ENCODE peak calls at places on chromosomes 16 and 17, in four cellular contexts. One of them, this sample, is unnamed.

GRCh38 chr16:9820481-9821246 is 361.6 kb downstream of the GRIN2A start:
- DNase-seq in HCT116: no peak
- DNase-seq in K562: no peak
- DNase-seq in SK-N-SH: no peak
- DNase-seq in this sample: no peak

GRCh38 chr17:66511125-66511524 is 208.7 kb downstream of the PRKCA start:
- DNase-seq in HCT116: no peak
- DNase-seq in K562: no peak
- DNase-seq in SK-N-SH: no peak
- DNase-seq in this sample: no peak

GRCh38 chr17:38748329-38749221 is at the start of gene PCGF2:
- DNase-seq in K562: peak
- DNase-seq in SK-N-SH: peak
- DNase-seq in HCT116: peak
- DNase-seq in this sample: peak

GRCh38 chr17:17151962-17152361 is 54.2 kb downstream of the PLD6 start:
- DNase-seq in HCT116: no peak
- DNase-seq in SK-N-SH: no peak
- DNase-seq in K562: no peak
- DNase-seq in this sample: no peak

GRCh38 chr17:31581491-31581890 is 190.0 kb downstream of the RAB11FIP4 start:
- DNase-seq in HCT116: no peak
- DNase-seq in K562: no peak
- DNase-seq in SK-N-SH: no peak
- DNase-seq in this sample: no peak

GRCh38 chr17:32697728-32698625 is 178.9 kb downstream of the MYO1D start:
- DNase-seq in K562: no peak
- DNase-seq in SK-N-SH: no peak
- DNase-seq in HCT116: no peak
- DNase-seq in this sample: peak

GRCh38 chr17:78557598-78558039 is 19.6 kb downstream of the DNAH17 start:
- DNase-seq in SK-N-SH: peak
- DNase-seq in HCT116: no peak
- DNase-seq in K562: no peak
- DNase-seq in this sample: no peak

GRCh38 chr16:57607676-57608461 is 20.6 kb upstream of the ADGRG1 start:
- DNase-seq in K562: no peak
- DNase-seq in SK-N-SH: no peak
- DNase-seq in HCT116: no peak
- DNase-seq in this sample: no peak

GRCh38 chr16:3492356-3492755 is 2.9 kb downstream of the C16orf90 start:
- DNase-seq in K562: no peak
- DNase-seq in SK-N-SH: no peak
- DNase-seq in HCT116: no peak
- DNase-seq in this sample: no peak

GRCh38 chr17:79699386-79700036 is 31.2 kb upstream of the ENPP7 start:
- DNase-seq in SK-N-SH: no peak
- DNase-seq in HCT116: peak
- DNase-seq in K562: peak
- DNase-seq in this sample: no peak

GRCh38 chr17:31195305-31195704 is 100.5 kb downstream of the NF1 start:
- DNase-seq in K562: no peak
- DNase-seq in SK-N-SH: no peak
- DNase-seq in HCT116: no peak
- DNase-seq in this sample: no peak

GRCh38 chr17:15934866-15935265 is 10.1 kb upstream of the ADORA2B start:
- DNase-seq in K562: no peak
- DNase-seq in SK-N-SH: no peak
- DNase-seq in HCT116: no peak
- DNase-seq in this sample: no peak

GRCh38 chr17:61848247-61848646 is 15.1 kb downstream of the BRIP1 start:
- DNase-seq in K562: no peak
- DNase-seq in SK-N-SH: no peak
- DNase-seq in HCT116: no peak
- DNase-seq in this sample: no peak

GRCh38 chr16:78800535-78800934 is 701.1 kb downstream of the WWOX start:
- DNase-seq in SK-N-SH: no peak
- DNase-seq in HCT116: no peak
- DNase-seq in K562: no peak
- DNase-seq in this sample: no peak

GRCh38 chr16:56600398-56600999 is 7.9 kb upstream of the MT2A start:
- DNase-seq in HCT116: peak
- DNase-seq in K562: peak
- DNase-seq in SK-N-SH: peak
- DNase-seq in this sample: peak

GRCh38 chr16:48441863-48442279 is 56.7 kb upstream of the SIAH1 start:
- DNase-seq in HCT116: no peak
- DNase-seq in SK-N-SH: no peak
- DNase-seq in K562: no peak
- DNase-seq in this sample: peak
- TF ChIP-seq ELF1 in HCT116: no peak
- TF ChIP-seq ELF1 in SK-N-SH: no peak
- TF ChIP-seq ELF1 in K562: no peak
- TF ChIP-seq ELF1 in this sample: no peak

GRCh38 chr17:13600475-13601316 is 1.0 kb downstream of the HS3ST3A1 start:
- DNase-seq in HCT116: no peak
- DNase-seq in K562: peak
- DNase-seq in SK-N-SH: peak
- DNase-seq in this sample: no peak

GRCh38 chr17:13601776-13602551 is at the start of gene HS3ST3A1:
- DNase-seq in SK-N-SH: peak
- DNase-seq in HCT116: no peak
- DNase-seq in K562: peak
- DNase-seq in this sample: no peak

GRCh38 chr17:13599168-13599577 is 2.6 kb downstream of the HS3ST3A1 start:
- DNase-seq in K562: no peak
- DNase-seq in SK-N-SH: no peak
- DNase-seq in HCT116: no peak
- DNase-seq in this sample: no peak

GRCh38 chr17:13599808-13600398 is 1.8 kb downstream of the HS3ST3A1 start:
- DNase-seq in K562: no peak
- DNase-seq in SK-N-SH: no peak
- DNase-seq in HCT116: no peak
- DNase-seq in this sample: no peak

DNA sequence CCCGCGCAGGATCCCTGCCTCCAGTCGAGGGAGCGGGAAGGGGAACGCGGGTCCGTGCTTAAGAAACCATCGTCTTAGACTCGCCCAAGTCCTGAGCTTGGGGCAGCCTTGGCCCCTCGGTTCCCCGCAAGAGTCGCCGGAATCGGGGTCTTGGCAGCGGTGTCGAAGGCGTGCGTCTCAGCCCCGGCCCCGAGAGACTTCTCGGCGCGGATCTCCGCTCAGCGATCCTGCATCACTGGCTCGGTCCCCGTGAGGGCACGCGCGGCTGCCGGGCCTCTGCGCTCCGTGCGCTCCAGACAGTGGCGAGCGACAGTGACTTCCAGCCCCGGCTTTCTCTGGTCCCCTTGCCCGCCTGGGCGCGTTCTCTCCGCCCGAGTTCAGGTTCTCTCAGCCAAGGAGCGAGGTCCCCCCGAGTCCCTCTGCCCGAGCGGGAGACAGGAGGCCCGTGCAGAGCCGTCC is 383 bp downstream of the HS3ST3A1 start:
- DNase-seq in K562: no peak
- DNase-seq in HCT116: no peak
- DNase-seq in SK-N-SH: peak
- DNase-seq in this sample: no peak
- H3K9ac ChIP-seq in K562: peak
- H3K9ac ChIP-seq in HCT116: no peak
- H3K9ac ChIP-seq in SK-N-SH: peak
- H3K9ac ChIP-seq in this sample: no peak

GRCh38 chr16:12210258-12210880 is 233.8 kb downstream of the SNX29 start:
- DNase-seq in HCT116: no peak
- DNase-seq in SK-N-SH: no peak
- DNase-seq in K562: no peak
- DNase-seq in this sample: no peak

GRCh38 chr16:12208341-12209035 is 232.0 kb downstream of the SNX29 start:
- DNase-seq in SK-N-SH: no peak
- DNase-seq in HCT116: no peak
- DNase-seq in K562: no peak
- DNase-seq in this sample: no peak

GRCh38 chr16:12206749-12207142 is 230.2 kb downstream of the SNX29 start:
- DNase-seq in SK-N-SH: no peak
- DNase-seq in K562: no peak
- DNase-seq in HCT116: no peak
- DNase-seq in this sample: no peak

GRCh38 chr16:12206031-12206748 is 229.7 kb downstream of the SNX29 start:
- DNase-seq in HCT116: no peak
- DNase-seq in SK-N-SH: no peak
- DNase-seq in K562: no peak
- DNase-seq in this sample: no peak

DNA sequence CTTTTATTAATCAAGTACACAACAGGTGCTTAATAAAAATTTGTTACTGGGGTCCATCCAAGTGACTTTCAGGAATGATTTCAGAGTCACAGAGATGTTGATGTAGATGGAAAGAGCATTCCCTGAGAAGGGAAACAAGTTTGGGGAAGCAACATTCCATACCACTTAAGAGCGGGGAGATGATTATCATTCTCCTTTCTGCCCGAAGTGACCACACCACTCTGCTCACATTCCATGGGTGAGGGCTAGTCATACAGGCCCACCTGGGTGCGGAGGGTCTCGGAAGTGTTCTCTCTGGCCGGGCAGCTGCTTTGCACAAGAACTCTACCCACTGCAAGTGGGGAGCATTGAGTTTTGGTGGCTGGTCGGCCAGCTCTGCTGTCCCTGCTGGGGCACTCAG is 231.4 kb downstream of the SNX29 start:
- DNase-seq in HCT116: no peak
- DNase-seq in K562: no peak
- DNase-seq in SK-N-SH: no peak
- DNase-seq in this sample: no peak
- TF ChIP-seq ELF1 in HCT116: no peak
- TF ChIP-seq ELF1 in K562: no peak
- TF ChIP-seq ELF1 in SK-N-SH: no peak
- TF ChIP-seq ELF1 in this sample: no peak

GRCh38 chr17:44687752-44688151 is 1.8 kb downstream of the CCDC43 start:
- DNase-seq in HCT116: no peak
- DNase-seq in SK-N-SH: no peak
- DNase-seq in K562: no peak
- DNase-seq in this sample: no peak

GRCh38 chr17:44689492-44690217 is at the start of gene CCDC43:
- DNase-seq in K562: peak
- DNase-seq in SK-N-SH: peak
- DNase-seq in HCT116: peak
- DNase-seq in this sample: peak

GRCh38 chr17:44693609-44694008 is 4.0 kb upstream of the CCDC43 start:
- DNase-seq in HCT116: no peak
- DNase-seq in SK-N-SH: no peak
- DNase-seq in K562: no peak
- DNase-seq in this sample: no peak

GRCh38 chr17:44688675-44689491 is 693 bp downstream of the CCDC43 start:
- DNase-seq in SK-N-SH: no peak
- DNase-seq in HCT116: no peak
- DNase-seq in K562: no peak
- DNase-seq in this sample: peak

DNA sequence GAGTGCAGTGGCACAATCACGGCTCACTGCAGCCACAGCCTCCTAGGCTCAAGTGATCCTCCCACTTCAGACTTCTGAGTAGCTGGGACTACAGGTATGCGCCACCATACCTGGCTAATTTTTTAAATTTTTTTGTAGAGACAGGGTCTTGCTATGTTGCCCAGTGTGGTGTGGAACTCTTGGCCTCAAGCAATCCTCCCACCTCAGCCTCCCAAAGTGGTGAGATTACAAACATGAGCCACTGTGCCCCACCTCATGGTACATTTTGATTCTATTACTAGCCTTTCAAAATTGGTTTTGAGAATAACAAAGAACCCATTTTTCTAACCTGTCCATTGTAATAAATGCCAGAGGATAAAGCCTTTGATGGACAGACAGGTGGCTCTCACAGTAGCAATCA is 1.4 kb downstream of the CCDC43 start:
- DNase-seq in K562: no peak
- DNase-seq in HCT116: no peak
- DNase-seq in SK-N-SH: no peak
- DNase-seq in this sample: no peak
- H3K9ac ChIP-seq in K562: no peak
- H3K9ac ChIP-seq in HCT116: peak
- H3K9ac ChIP-seq in SK-N-SH: no peak
- H3K9ac ChIP-seq in this sample: peak

GRCh38 chr16:49523435-49524159 is 150.0 kb downstream of the C16orf78 start:
- DNase-seq in SK-N-SH: no peak
- DNase-seq in K562: no peak
- DNase-seq in HCT116: no peak
- DNase-seq in this sample: no peak

GRCh38 chr16:49526966-49527365 is 153.4 kb downstream of the C16orf78 start:
- DNase-seq in K562: no peak
- DNase-seq in HCT116: no peak
- DNase-seq in SK-N-SH: no peak
- DNase-seq in this sample: no peak

GRCh38 chr16:49527621-49528020 is 154.0 kb downstream of the C16orf78 start:
- DNase-seq in SK-N-SH: peak
- DNase-seq in K562: no peak
- DNase-seq in HCT116: no peak
- DNase-seq in this sample: no peak

GRCh38 chr16:49521706-49522325 is 148.2 kb downstream of the C16orf78 start:
- DNase-seq in HCT116: no peak
- DNase-seq in K562: no peak
- DNase-seq in SK-N-SH: no peak
- DNase-seq in this sample: no peak

DNA sequence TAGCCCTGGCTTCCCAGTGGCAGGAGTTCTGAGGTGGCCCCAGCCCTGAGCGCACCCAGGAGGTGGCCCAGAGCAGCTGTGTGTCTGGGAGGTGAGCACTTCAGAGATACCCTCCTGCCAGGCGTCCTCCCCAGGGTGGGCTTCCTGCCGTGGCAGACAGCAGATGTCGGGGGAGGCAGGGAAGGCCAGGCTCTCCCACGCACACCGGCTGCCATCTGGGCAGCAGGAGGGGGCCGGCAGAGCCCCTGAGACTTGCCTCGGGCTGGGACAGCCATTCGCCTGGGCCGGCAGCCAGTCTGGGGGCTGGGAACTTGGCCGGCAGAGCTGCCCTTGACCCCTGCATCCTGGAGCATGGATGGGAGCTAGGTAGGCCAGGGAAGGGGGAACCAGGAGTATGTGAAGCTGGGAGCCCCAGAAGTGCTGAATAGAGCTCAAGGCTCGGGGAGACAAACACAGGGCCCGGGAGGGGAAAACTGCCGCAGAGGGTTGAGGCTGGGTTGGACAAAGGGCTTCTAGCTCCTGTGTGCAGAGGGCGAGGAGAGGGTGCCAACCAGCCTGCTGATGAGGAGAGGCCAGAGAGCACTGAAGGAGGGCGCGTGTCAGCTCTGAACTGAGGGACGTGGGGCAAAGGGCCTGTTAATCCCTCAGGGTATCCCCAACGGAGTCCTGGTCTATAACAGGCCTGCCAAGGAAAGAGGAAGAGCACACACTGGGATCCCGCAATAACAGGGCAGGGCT is 151.1 kb downstream of the C16orf78 start:
- DNase-seq in SK-N-SH: peak
- DNase-seq in K562: no peak
- DNase-seq in HCT116: no peak
- DNase-seq in this sample: no peak
- TF ChIP-seq ELF1 in SK-N-SH: no peak
- TF ChIP-seq ELF1 in K562: no peak
- TF ChIP-seq ELF1 in HCT116: no peak
- TF ChIP-seq ELF1 in this sample: no peak

GRCh38 chr16:53827741-53828140 is 123.8 kb downstream of the FTO start:
- DNase-seq in K562: no peak
- DNase-seq in SK-N-SH: no peak
- DNase-seq in HCT116: no peak
- DNase-seq in this sample: no peak
- H3K9ac ChIP-seq in K562: no peak
- H3K9ac ChIP-seq in SK-N-SH: no peak
- H3K9ac ChIP-seq in HCT116: no peak
- H3K9ac ChIP-seq in this sample: no peak

This sample was measured in HepG2.